ENCODE peak calls at places on chromosomes 3 and 15, in five cellular contexts. U, M, Z, C and S are unnamed samples.

GRCh38 chr15:89129123-89129815 is 41.0 kb downstream of the ABHD2 start:
- DNase-seq in C (peak), M (no peak), Z (peak), U (peak), S (no peak)

GRCh38 chr15:92821491-92822116 is 78.5 kb upstream of the CHD2 start:
- DNase-seq in Z (peak), C (no peak), M (no peak), U (no peak), S (peak)

GRCh38 chr3:40782086-40782721 is 257.4 kb downstream of the ZNF621 start:
- DNase-seq in C (no peak), U (no peak), Z (no peak), M (no peak), S (no peak)

GRCh38 chr15:42010434-42010833 is 10.4 kb downstream of the PLA2G4E start:
- DNase-seq in Z (peak), M (no peak), U (no peak), C (no peak), S (no peak)

GRCh38 chr15:93865610-93866009 is 365.8 kb upstream of the MCTP2 start:
- DNase-seq in Z (peak), C (no peak), U (no peak), M (no peak), S (no peak)

GRCh38 chr15:38266247-38266996 is 13.8 kb downstream of the SPRED1 start:
- DNase-seq in C (no peak), U (no peak), Z (no peak), M (no peak), S (no peak)

GRCh38 chr3:60932669-60933068 is 318.6 kb downstream of the FHIT start:
- DNase-seq in C (no peak), Z (peak), U (no peak), M (no peak), S (no peak)

GRCh38 chr15:41465822-41466421 is 27.8 kb upstream of the ITPKA start:
- DNase-seq in C (no peak), Z (peak), M (no peak), U (no peak), S (no peak)

GRCh38 chr3:29346828-29347227 is 66.0 kb downstream of the RBMS3 start:
- DNase-seq in U (no peak), Z (no peak), M (no peak), C (no peak), S (no peak)

GRCh38 chr3:177574232-177574856 is 377.1 kb upstream of the TBL1XR1 start:
- DNase-seq in C (no peak), U (peak), Z (peak), M (no peak), S (no peak)

GRCh38 chr3:152942366-152942765 is 107.4 kb downstream of the P2RY1 start:
- DNase-seq in C (no peak), U (no peak), Z (peak), M (no peak), S (no peak)

GRCh38 chr3:43013743-43014155 is 34.6 kb downstream of the GASK1A start:
- DNase-seq in C (no peak), U (no peak), Z (no peak), M (no peak), S (no peak)

GRCh38 chr15:36936652-36937051 is 163.7 kb downstream of the MEIS2 start:
- DNase-seq in U (no peak), C (no peak), Z (no peak), M (no peak), S (no peak)

GRCh38 chr15:79602731-79603130 is 170.6 kb downstream of the MINAR1 start:
- DNase-seq in M (no peak), Z (no peak), U (no peak), C (no peak), S (no peak)

GRCh38 chr15:77550275-77551251 is 82.1 kb downstream of the LINGO1 start:
- DNase-seq in C (no peak), M (no peak), U (no peak), Z (no peak), S (no peak)

GRCh38 chr3:4814302-4814903 is 164.8 kb upstream of the BHLHE40 start:
- DNase-seq in C (peak), Z (no peak), U (peak), M (peak), S (no peak)

GRCh38 chr3:135629696-135630408 is 335.7 kb upstream of the PPP2R3A start:
- DNase-seq in Z (no peak), C (no peak), U (no peak), M (no peak), S (no peak)

GRCh38 chr15:78007965-78008886 is 69.3 kb downstream of the TBC1D2B start:
- DNase-seq in C (peak), Z (peak), U (peak), M (peak), S (peak)

GRCh38 chr15:90819390-90819789 is 49.0 kb upstream of the FURIN start:
- DNase-seq in M (peak), U (peak), C (no peak), Z (no peak), S (no peak)

GRCh38 chr3:187987919-187988318 is 166.0 kb upstream of the LPP start:
- DNase-seq in M (no peak), Z (no peak), U (no peak), C (no peak), S (no peak)

GRCh38 chr3:12663311-12663935 is 494 bp downstream of the RAF1 start:
- DNase-seq in Z (peak), U (no peak), M (peak), C (peak), S (peak)

GRCh38 chr3:104438761-104439160 is 927.9 kb upstream of the ALCAM start:
- DNase-seq in U (no peak), C (no peak), Z (no peak), M (no peak), S (no peak)

GRCh38 chr15:78298983-78299301 is 467 bp downstream of the SKIC8 start:
- DNase-seq in C (no peak), U (no peak), M (no peak), Z (peak), S (no peak)

GRCh38 chr15:57969355-57969754 is 96.2 kb downstream of the ALDH1A2 start:
- DNase-seq in M (no peak), C (no peak), Z (peak), U (no peak), S (no peak)

GRCh38 chr15:94655249-94655648 is 423.9 kb downstream of the MCTP2 start:
- DNase-seq in Z (no peak), U (no peak), M (no peak), C (no peak), S (no peak)

GRCh38 chr3:7658294-7658693 is 797.4 kb downstream of the GRM7 start:
- DNase-seq in M (no peak), Z (no peak), U (no peak), C (no peak), S (no peak)

GRCh38 chr3:9715764-9716437 is 12.3 kb downstream of the CPNE9 start:
- DNase-seq in M (peak), U (peak), C (peak), Z (peak), S (peak)

GRCh38 chr3:15809313-15809712 is 11.5 kb upstream of the ANKRD28 start:
- DNase-seq in Z (no peak), M (no peak), U (no peak), C (no peak), S (no peak)

GRCh38 chr3:198032445-198032936 is 72.5 kb downstream of the LMLN start:
- DNase-seq in C (no peak), Z (no peak), M (peak), U (peak), S (no peak)

GRCh38 chr3:2950159-2950558 is 160.0 kb downstream of the IL5RA start:
- DNase-seq in U (no peak), M (no peak), Z (no peak), C (no peak), S (no peak)

GRCh38 chr3:107629556-107629955 is 106.8 kb downstream of the BBX start:
- DNase-seq in Z (no peak), U (no peak), C (no peak), M (no peak), S (no peak)

GRCh38 chr15:63200464-63201242 is 11.2 kb downstream of the RAB8B start:
- DNase-seq in U (no peak), M (no peak), C (no peak), Z (no peak), S (no peak)

GRCh38 chr3:64691051-64691450 is 3.3 kb upstream of the ADAMTS9 start:
- DNase-seq in M (no peak), Z (peak), C (no peak), U (no peak), S (no peak)

GRCh38 chr15:84926491-84927220 is 42.2 kb downstream of the SLC28A1 start:
- DNase-seq in C (no peak), Z (no peak), M (no peak), U (no peak), S (no peak)

GRCh38 chr3:13544293-13544831 is 4.6 kb upstream of the FBLN2 start:
- DNase-seq in C (peak), Z (peak), M (no peak), U (no peak), S (no peak)

DNA sequence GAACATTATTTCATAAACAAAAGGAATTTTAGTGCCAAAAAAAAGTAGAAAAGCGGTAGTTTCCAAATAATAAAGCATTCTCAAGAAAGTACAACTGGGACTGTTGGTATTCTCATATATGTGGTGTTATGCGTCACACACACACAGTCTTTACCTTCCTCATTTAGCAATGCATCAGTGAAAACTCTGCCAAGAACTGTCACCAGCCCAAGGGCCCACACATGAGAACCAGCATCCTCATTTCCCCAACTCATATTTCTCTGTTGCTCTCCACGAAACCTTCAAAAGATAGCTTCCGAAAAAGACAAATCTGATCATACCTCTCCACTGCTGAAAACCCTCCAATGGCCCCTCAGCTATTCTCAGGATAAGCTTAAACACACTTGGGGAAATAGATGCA is 150.7 kb downstream of the CADPS start:
- DNase-seq in C (no peak), M (no peak), U (no peak), Z (peak), S (no peak)
- H3K4me3 ChIP-seq in C (no peak), M (no peak), U (no peak), Z (no peak), S (no peak)

GRCh38 chr3:47394140-47394855 is 13.5 kb downstream of the PTPN23 start:
- DNase-seq in M (no peak), Z (no peak), C (no peak), U (no peak), S (no peak)
- H3K4me3 ChIP-seq in M (no peak), Z (no peak), C (no peak), U (no peak), S (no peak)

GRCh38 chr3:32626650-32627049 is 56.0 kb upstream of the DYNC1LI1 start:
- DNase-seq in Z (no peak), C (no peak), U (no peak), M (no peak), S (no peak)
- H3K4me3 ChIP-seq in Z (no peak), C (no peak), U (no peak), M (no peak), S (no peak)

DNA sequence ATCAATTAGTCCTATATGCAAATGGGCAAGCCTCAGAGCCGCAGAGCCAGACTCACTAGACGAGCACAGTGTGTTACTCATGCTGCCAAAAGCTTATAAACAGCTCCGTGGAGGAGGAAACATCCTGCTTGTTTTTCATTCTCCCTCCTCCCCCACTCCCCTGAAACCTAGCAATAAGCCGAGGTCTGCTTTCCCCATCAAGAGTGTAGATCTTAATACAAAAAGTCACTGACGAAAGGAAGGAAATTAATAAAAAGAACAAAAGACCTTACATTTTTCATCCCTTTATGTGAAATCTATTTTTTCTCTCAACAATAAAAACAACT is 88.5 kb downstream of the XXYLT1 start:
- DNase-seq in C (no peak), U (no peak), Z (peak), M (no peak), S (peak)
- H3K4me3 ChIP-seq in C (no peak), U (no peak), Z (no peak), M (no peak), S (no peak)

DNA sequence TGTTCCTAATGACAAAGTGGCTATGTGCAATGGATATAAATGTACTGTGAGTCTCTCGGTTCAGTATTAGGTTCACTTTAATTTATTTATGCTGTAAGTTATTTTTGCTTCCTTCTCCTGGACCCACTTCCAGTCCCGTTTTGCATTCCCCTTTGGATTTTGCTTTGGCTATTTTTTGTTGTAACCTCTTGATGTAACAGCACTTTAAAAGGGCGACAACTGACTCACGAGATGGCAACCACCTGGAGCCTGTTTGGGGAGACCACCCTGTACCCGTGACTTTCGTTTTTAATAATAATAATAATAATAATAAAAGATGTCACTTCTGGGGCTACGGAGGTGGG is 5.6 kb downstream of the RNU6-1 start:
- DNase-seq in M (no peak), U (no peak), C (no peak), Z (no peak), S (no peak)
- H3K4me3 ChIP-seq in M (peak), U (no peak), C (peak), Z (no peak), S (no peak)

GRCh38 chr3:151145713-151146070 is 57.3 kb downstream of the GPR171 start:
- DNase-seq in M (no peak), Z (no peak), U (no peak), C (no peak), S (no peak)
- H3K4me3 ChIP-seq in M (peak), Z (no peak), U (no peak), C (peak), S (no peak)

GRCh38 chr3:185422677-185423076 is 59.7 kb downstream of the MAP3K13 start:
- DNase-seq in Z (no peak), C (no peak), M (no peak), U (no peak), S (no peak)

GRCh38 chr3:185424435-185424834 is 61.5 kb downstream of the MAP3K13 start:
- DNase-seq in U (no peak), Z (no peak), C (no peak), M (no peak), S (no peak)

GRCh38 chr3:185420762-185421161 is 57.8 kb downstream of the MAP3K13 start:
- DNase-seq in U (no peak), Z (peak), C (no peak), M (no peak), S (no peak)

GRCh38 chr3:185421577-185422232 is 58.8 kb downstream of the MAP3K13 start:
- DNase-seq in C (no peak), U (no peak), Z (no peak), M (no peak), S (no peak)

GRCh38 chr3:185423178-185423577 is 60.2 kb downstream of the MAP3K13 start:
- DNase-seq in U (peak), M (no peak), Z (peak), C (no peak), S (no peak)
- H3K4me3 ChIP-seq in U (no peak), M (no peak), Z (no peak), C (no peak), S (no peak)

GRCh38 chr3:94345101-94345500 is 282.2 kb downstream of the NSUN3 start:
- DNase-seq in U (no peak), C (no peak), Z (no peak), M (no peak), S (no peak)

DNA sequence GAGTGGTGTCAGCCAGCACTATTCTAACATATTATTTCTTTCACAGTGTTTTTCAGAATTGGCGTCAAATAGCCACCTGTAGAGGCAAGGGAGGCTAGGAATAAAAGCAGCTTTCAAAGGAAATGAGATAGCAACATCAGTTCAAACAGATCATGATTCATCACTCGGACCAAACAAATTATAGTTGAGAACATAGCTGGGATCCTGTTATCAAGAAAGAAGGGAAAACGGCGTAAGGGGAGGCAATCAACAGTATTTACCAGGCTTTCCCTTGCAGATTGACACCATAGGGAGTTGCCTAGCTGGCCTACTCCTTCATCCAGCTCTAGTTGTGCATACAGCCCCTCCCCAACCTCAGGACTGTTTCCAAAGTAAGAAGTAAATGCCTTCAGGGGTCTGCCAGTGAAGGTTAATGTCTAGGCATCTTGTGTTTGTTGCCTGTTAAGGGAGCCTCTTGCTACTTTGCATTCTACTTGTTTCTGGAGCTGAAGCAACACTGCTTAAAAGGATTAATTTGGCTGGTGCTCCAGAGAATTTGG is 286.5 kb downstream of the NSUN3 start:
- DNase-seq in C (no peak), M (no peak), U (no peak), Z (no peak), S (no peak)
- H3K4me3 ChIP-seq in C (no peak), M (no peak), U (no peak), Z (no peak), S (no peak)

DNA sequence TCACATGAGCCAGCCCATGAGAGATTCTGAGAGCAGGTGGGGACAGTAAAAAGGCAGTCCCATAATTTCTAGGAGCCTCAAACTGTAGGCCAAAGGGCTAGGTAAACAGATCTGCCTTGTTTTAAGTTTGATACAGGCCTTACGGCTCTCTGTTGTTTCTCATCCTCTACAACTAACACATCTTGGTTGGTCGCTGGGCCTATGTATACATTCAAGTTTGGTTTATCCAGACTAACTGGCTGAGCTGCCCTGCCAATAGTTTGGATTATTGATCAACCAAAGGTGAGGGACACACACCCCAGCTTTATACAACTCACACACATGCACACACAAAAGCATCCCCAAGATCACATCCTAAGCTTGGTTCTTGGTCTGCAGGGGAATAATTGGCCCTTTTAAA is 3.0 kb downstream of the SIAH2 start:
- DNase-seq in U (no peak), M (no peak), C (no peak), Z (no peak), S (no peak)
- H3K4me3 ChIP-seq in U (peak), M (peak), C (peak), Z (peak), S (no peak)

DNA sequence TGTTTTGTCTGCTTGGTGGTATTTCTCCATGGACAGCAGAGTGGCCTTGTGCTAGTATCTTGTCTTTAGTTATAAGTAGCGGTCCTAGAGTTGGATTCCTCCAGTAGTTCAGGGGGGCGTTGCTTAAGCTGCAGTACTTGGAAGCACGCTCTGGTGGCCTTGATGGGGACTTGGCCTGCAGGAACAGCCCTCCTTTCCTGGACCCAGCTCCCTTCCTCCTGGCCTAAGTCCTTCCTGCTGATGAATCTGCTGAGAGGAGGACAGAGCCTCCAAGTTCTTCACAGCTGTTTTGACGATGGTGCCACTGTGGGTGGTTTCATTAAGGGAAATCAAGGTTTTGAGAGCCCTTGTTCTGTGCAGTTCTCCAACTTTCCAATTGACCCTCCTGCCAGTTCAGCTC is 38.6 kb upstream of the SEC22A start:
- DNase-seq in C (no peak), Z (no peak), M (no peak), U (no peak), S (no peak)
- H3K4me3 ChIP-seq in C (no peak), Z (no peak), M (no peak), U (no peak), S (no peak)